ENCODE peak calls at places on chromosomes 3 and 15, in four cellular contexts. T is HepG2, Y is K562, Z is H1. N is an unnamed sample.

GRCh38 chr3:13179181-13179580 is 106.0 kb upstream of the IQSEC1 start:
- DNase-seq in T (no peak), Y (no peak), Z (no peak), N (no peak)

GRCh38 chr15:44726568-44727461 is 9.5 kb upstream of the TRIM69 start:
- DNase-seq in T (peak), Y (peak), Z (no peak), N (peak)

GRCh38 chr3:12557472-12558105 is 702 bp downstream of the MKRN2 start:
- DNase-seq in T (peak), Y (peak), Z (no peak), N (no peak)

GRCh38 chr15:22952826-22953579 is 27.2 kb downstream of the CYFIP1 start:
- DNase-seq in T (peak), Y (no peak), Z (peak), N (no peak)

GRCh38 chr15:52783929-52784798 is 6.0 kb downstream of the ONECUT1 start:
- DNase-seq in T (no peak), Y (peak), Z (no peak), N (peak)

GRCh38 chr15:52790166-52790708 is at the start of gene ONECUT1:
- DNase-seq in T (peak), Y (peak), Z (no peak), N (peak)

GRCh38 chr3:159907828-159908227 is 80.8 kb upstream of the IL12A start:
- DNase-seq in T (no peak), Y (no peak), Z (no peak), N (no peak)

GRCh38 chr15:27272446-27272845 is 301.5 kb downstream of the GABRG3 start:
- DNase-seq in T (no peak), Y (no peak), Z (no peak), N (no peak)

GRCh38 chr3:152151216-152151874 is 117.4 kb upstream of the MBNL1 start:
- DNase-seq in T (no peak), Y (no peak), Z (no peak), N (no peak)

GRCh38 chr15:91268510-91268909 is 168.5 kb downstream of the SV2B start:
- DNase-seq in T (no peak), Y (peak), Z (no peak), N (peak)

GRCh38 chr3:30258426-30259392 is 347.7 kb upstream of the TGFBR2 start:
- DNase-seq in T (peak), Y (no peak), Z (no peak), N (peak)

GRCh38 chr3:77467702-77468407 is 428.0 kb downstream of the ROBO2 start:
- DNase-seq in T (no peak), Y (no peak), Z (no peak), N (no peak)

GRCh38 chr3:49844464-49845183 is 11.7 kb downstream of the TRAIP start:
- DNase-seq in T (peak), Y (no peak), Z (no peak), N (no peak)

GRCh38 chr3:45988100-45988761 is 7.4 kb downstream of the FYCO1 start:
- DNase-seq in T (no peak), Y (no peak), Z (no peak), N (no peak)

GRCh38 chr15:39944711-39945110 is 10.8 kb downstream of the EIF2AK4 start:
- DNase-seq in T (no peak), Y (no peak), Z (no peak), N (no peak)

GRCh38 chr15:73190189-73190601 is 137.9 kb downstream of the NEO1 start:
- DNase-seq in T (no peak), Y (peak), Z (no peak), N (no peak)

GRCh38 chr3:127439621-127440020 is 150.9 kb downstream of the TPRA1 start:
- DNase-seq in T (no peak), Y (no peak), Z (no peak), N (no peak)

GRCh38 chr3:73030073-73030597 is 31.3 kb upstream of the EBLN2 start:
- DNase-seq in T (no peak), Y (no peak), Z (no peak), N (no peak)

GRCh38 chr3:43071313-43071893 is 34.5 kb downstream of the POMGNT2 start:
- DNase-seq in T (peak), Y (peak), Z (peak), N (no peak)

GRCh38 chr15:32994810-32995424 is 199.6 kb downstream of the FMN1 start:
- DNase-seq in T (peak), Y (peak), Z (no peak), N (peak)

GRCh38 chr3:38004415-38005075 is 14.0 kb downstream of the VILL start:
- DNase-seq in T (peak), Y (peak), Z (no peak), N (peak)
- TF ChIP-seq RNF2 in T (no peak), Y (no peak), Z (no peak), N (no peak)

GRCh38 chr3:131612745-131613144 is 110.0 kb upstream of the MRPL3 start:
- DNase-seq in T (no peak), Y (no peak), Z (no peak), N (no peak)
- TF ChIP-seq RNF2 in T (no peak), Y (no peak), Z (no peak), N (no peak)

DNA sequence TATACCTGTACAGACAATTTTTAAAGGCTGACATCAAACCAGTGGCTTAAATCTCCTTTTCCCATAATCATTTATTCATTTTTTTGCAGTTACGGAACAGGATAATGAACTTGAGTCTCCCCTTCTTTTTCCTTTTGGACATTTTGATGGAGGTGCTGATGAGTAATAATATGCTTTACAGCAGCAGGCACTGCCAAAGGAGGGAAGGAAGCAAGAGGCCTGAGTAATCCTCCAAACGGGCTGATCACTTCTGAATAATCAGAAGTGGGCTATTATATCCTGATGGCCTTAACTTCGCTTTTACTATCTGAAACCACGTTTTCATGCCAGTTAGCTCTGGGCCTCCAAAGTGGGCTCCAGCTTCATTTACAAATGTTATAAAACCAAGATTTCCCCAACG is 527.2 kb downstream of the FOXP1 start:
- DNase-seq in T (no peak), Y (no peak), Z (no peak), N (no peak)
- TF ChIP-seq RNF2 in T (no peak), Y (no peak), Z (no peak), N (no peak)

GRCh38 chr3:26621891-26622633 is 510 bp upstream of the LRRC3B start:
- DNase-seq in T (no peak), Y (no peak), Z (no peak), N (no peak)
- TF ChIP-seq RNF2 in T (no peak), Y (no peak), Z (no peak), N (no peak)

N was measured in A549.